ENCODE peak calls at places on chromosomes 7 and 10, in eight cellular contexts. X is CD8-positive, alpha-beta memory T cell; S is GM12865; B is AG04450; H is tibial artery; M is lower lobe of right lung; P is upper lobe of right lung; N is H1. O is an unnamed sample.

GRCh38 chr10:86301431-86301830 is 65.2 kb downstream of the GRID1 start:
- DNase-seq in X (no peak), S (no peak), B (no peak), H (no peak), M (no peak), P (no peak), N (no peak), O (no peak)

GRCh38 chr7:85516675-85517074 is 329.8 kb upstream of the SEMA3D start:
- DNase-seq in X (no peak), S (no peak), B (no peak), H (no peak), M (no peak), P (no peak), N (no peak), O (peak)

GRCh38 chr10:46546591-46547330 is 9.7 kb downstream of the GPRIN2 start:
- DNase-seq in X (no peak), S (no peak), B (no peak), H (peak), M (peak), P (peak), N (peak), O (no peak)

GRCh38 chr7:151122276-151122675 is 36.0 kb downstream of the AGAP3 start:
- DNase-seq in X (no peak), S (no peak), B (no peak), H (no peak), M (peak), P (no peak), N (no peak), O (no peak)

GRCh38 chr10:7045891-7046599 is 364.8 kb downstream of the SFMBT2 start:
- DNase-seq in X (no peak), S (peak), B (no peak), H (no peak), M (no peak), P (no peak), N (no peak), O (no peak)

GRCh38 chr7:140251824-140252555 is 75.2 kb upstream of the KDM7A start:
- DNase-seq in X (no peak), S (no peak), B (no peak), H (no peak), M (no peak), P (no peak), N (no peak), O (no peak)

GRCh38 chr7:7639421-7639820 is 1.1 kb upstream of the UMAD1 start:
- DNase-seq in X (no peak), S (peak), B (no peak), H (no peak), M (no peak), P (no peak), N (no peak), O (peak)

GRCh38 chr10:28202941-28203352 is 99.9 kb downstream of the MPP7 start:
- DNase-seq in X (no peak), S (no peak), B (no peak), H (peak), M (no peak), P (no peak), N (no peak), O (peak)

GRCh38 chr10:109912335-109913282 is 10.7 kb downstream of the XPNPEP1 start:
- DNase-seq in X (no peak), S (peak), B (peak), H (no peak), M (no peak), P (no peak), N (no peak), O (peak)

GRCh38 chr10:70715853-70716795 is 43.8 kb downstream of the ADAMTS14 start:
- DNase-seq in X (no peak), S (no peak), B (peak), H (no peak), M (no peak), P (no peak), N (no peak), O (peak)

GRCh38 chr10:62166331-62167154 is 102.1 kb downstream of the RTKN2 start:
- DNase-seq in X (no peak), S (peak), B (peak), H (peak), M (no peak), P (no peak), N (no peak), O (no peak)

GRCh38 chr7:82156938-82157337 is 286.6 kb downstream of the CACNA2D1 start:
- DNase-seq in X (no peak), S (no peak), B (no peak), H (no peak), M (no peak), P (no peak), N (no peak), O (peak)

GRCh38 chr7:33766396-33766795 is 138.9 kb upstream of the BMPER start:
- DNase-seq in X (no peak), S (no peak), B (no peak), H (no peak), M (no peak), P (no peak), N (no peak), O (no peak)

GRCh38 chr10:70053212-70053895 is 708 bp downstream of the MACROH2A2 start:
- DNase-seq in X (no peak), S (no peak), B (no peak), H (no peak), M (no peak), P (peak), N (peak), O (no peak)

GRCh38 chr10:84138478-84139125 is 707 bp upstream of the GHITM start:
- DNase-seq in X (peak), S (no peak), B (no peak), H (peak), M (peak), P (no peak), N (no peak), O (peak)

GRCh38 chr10:125840955-125841354 is 17.6 kb downstream of the BCCIP start:
- DNase-seq in X (no peak), S (no peak), B (no peak), H (no peak), M (no peak), P (no peak), N (no peak), O (peak)

GRCh38 chr7:136911362-136911761 is 42.9 kb downstream of the CHRM2 start:
- DNase-seq in X (no peak), S (no peak), B (no peak), H (no peak), M (no peak), P (no peak), N (no peak), O (peak)

GRCh38 chr7:44964831-44965440 is 13.9 kb downstream of the MYO1G start:
- DNase-seq in X (no peak), S (no peak), B (no peak), H (no peak), M (no peak), P (peak), N (peak), O (no peak)

GRCh38 chr10:99312501-99312900 is 16.7 kb upstream of the CNNM1 start:
- DNase-seq in X (no peak), S (no peak), B (no peak), H (no peak), M (no peak), P (no peak), N (no peak), O (no peak)

GRCh38 chr7:90222811-90223725 is 11.5 kb downstream of the STEAP2 start:
- DNase-seq in X (no peak), S (no peak), B (peak), H (peak), M (no peak), P (no peak), N (no peak), O (peak)

GRCh38 chr7:44145969-44146897 is 5.1 kb upstream of the MYL7 start:
- DNase-seq in X (peak), S (peak), B (no peak), H (peak), M (peak), P (peak), N (peak), O (peak)

GRCh38 chr7:157440346-157441022 is 103.7 kb downstream of the DNAJB6 start:
- DNase-seq in X (no peak), S (no peak), B (no peak), H (no peak), M (peak), P (peak), N (no peak), O (no peak)

GRCh38 chr10:93378039-93378438 is 104.1 kb downstream of the MYOF start:
- DNase-seq in X (no peak), S (no peak), B (no peak), H (no peak), M (no peak), P (no peak), N (no peak), O (no peak)

GRCh38 chr10:125868372-125868975 is 12.6 kb downstream of the DHX32 start:
- DNase-seq in X (no peak), S (peak), B (peak), H (no peak), M (no peak), P (no peak), N (no peak), O (peak)

GRCh38 chr10:100186813-100187212 is 984 bp upstream of the ERLIN1 start:
- DNase-seq in X (no peak), S (peak), B (no peak), H (no peak), M (no peak), P (peak), N (no peak), O (no peak)

GRCh38 chr10:74056081-74056818 is 58.3 kb downstream of the VCL start:
- DNase-seq in X (no peak), S (peak), B (peak), H (no peak), M (no peak), P (no peak), N (no peak), O (peak)

GRCh38 chr10:132975976-132976682 is 33.8 kb upstream of the CFAP46 start:
- DNase-seq in X (no peak), S (no peak), B (no peak), H (peak), M (peak), P (peak), N (no peak), O (no peak)

GRCh38 chr10:44402465-44403205 is 17.7 kb upstream of the CXCL12 start:
- DNase-seq in X (no peak), S (no peak), B (no peak), H (no peak), M (no peak), P (peak), N (peak), O (no peak)

GRCh38 chr7:2849941-2850766 is 6.0 kb upstream of the GNA12 start:
- DNase-seq in X (no peak), S (no peak), B (no peak), H (no peak), M (no peak), P (no peak), N (no peak), O (no peak)

GRCh38 chr10:74585231-74586087 is 240.9 kb upstream of the KAT6B start:
- DNase-seq in X (peak), S (peak), B (no peak), H (no peak), M (no peak), P (no peak), N (no peak), O (no peak)

GRCh38 chr7:79988642-79989041 is 146.0 kb upstream of the GNAI1 start:
- DNase-seq in X (no peak), S (no peak), B (peak), H (no peak), M (no peak), P (no peak), N (no peak), O (peak)

GRCh38 chr10:49365275-49365674 is 30.6 kb downstream of the DRGX start:
- DNase-seq in X (no peak), S (no peak), B (no peak), H (no peak), M (no peak), P (no peak), N (no peak), O (no peak)

GRCh38 chr7:69599879-69600764 is 1.8 kb downstream of the AUTS2 start:
- DNase-seq in X (no peak), S (peak), B (no peak), H (no peak), M (no peak), P (peak), N (no peak), O (peak)

GRCh38 chr7:116148108-116148507 is 62.2 kb upstream of the TES start:
- DNase-seq in X (no peak), S (no peak), B (no peak), H (no peak), M (no peak), P (no peak), N (no peak), O (no peak)

GRCh38 chr10:63103971-63104409 is 29.1 kb upstream of the NRBF2 start:
- DNase-seq in X (no peak), S (peak), B (no peak), H (no peak), M (no peak), P (no peak), N (peak), O (peak)

GRCh38 chr7:135197343-135197742 is 14.0 kb downstream of the WDR91 start:
- DNase-seq in X (no peak), S (no peak), B (no peak), H (no peak), M (no peak), P (no peak), N (no peak), O (no peak)

GRCh38 chr10:5325076-5325475 is 39.7 kb upstream of the UCN3 start:
- DNase-seq in X (no peak), S (no peak), B (no peak), H (no peak), M (no peak), P (no peak), N (no peak), O (no peak)

GRCh38 chr10:75294866-75295692 is 59.3 kb upstream of the COMTD1 start:
- DNase-seq in X (peak), S (peak), B (peak), H (peak), M (peak), P (peak), N (peak), O (peak)

GRCh38 chr7:63927261-63927660 is 71.4 kb upstream of the ZNF722 start:
- DNase-seq in X (no peak), S (no peak), B (no peak), H (no peak), M (no peak), P (no peak), N (no peak), O (no peak)

GRCh38 chr10:3811331-3811870 is 26.4 kb upstream of the KLF6 start:
- DNase-seq in X (no peak), S (peak), B (no peak), H (no peak), M (no peak), P (no peak), N (no peak), O (peak)
- H3K4me3 ChIP-seq in X (peak), S (peak), B (no peak), H (no peak), M (peak), P (no peak), N (no peak), O (no peak)

DNA sequence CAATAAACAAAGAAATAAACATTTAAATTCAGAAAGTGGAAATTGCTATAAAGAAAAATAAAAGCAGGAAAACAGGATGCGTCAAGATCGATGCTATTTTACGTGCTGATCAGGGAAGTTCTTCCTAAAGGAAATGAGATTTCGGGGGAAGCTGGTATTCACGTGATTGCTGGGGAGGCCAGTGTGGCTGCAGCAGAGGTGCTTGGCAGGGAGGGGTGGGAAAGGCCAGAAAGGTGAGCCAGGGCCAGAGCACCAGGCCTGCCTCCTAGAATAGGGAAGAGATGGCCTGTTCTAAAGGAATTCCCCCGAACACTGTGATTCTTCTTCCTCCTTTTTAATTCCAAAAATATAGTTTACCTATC is 923 bp upstream of the CREB3L2 start:
- DNase-seq in X (no peak), S (no peak), B (no peak), H (no peak), M (no peak), P (no peak), N (no peak), O (no peak)
- H3K4me3 ChIP-seq in X (peak), S (no peak), B (no peak), H (no peak), M (peak), P (no peak), N (no peak), O (no peak)

DNA sequence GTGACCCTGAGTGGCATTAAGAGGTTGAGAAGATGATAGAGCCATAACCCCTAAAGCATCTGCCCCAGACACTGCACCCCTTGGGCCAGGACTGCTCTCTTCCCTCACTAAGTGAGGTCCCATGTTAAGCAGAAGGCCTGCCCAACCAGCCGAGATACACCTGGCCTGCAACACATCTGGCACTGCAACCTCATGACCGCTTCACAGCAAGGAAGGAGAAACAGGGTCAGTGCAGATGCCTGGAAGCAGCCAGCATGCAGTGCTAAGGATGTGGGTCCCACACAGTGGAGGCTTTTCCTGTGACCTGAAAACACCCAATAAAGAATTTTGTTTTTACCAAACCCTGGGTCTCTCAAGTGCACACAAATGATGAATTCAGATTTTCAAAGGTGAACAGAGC is 7.4 kb downstream of the NOD1 start:
- DNase-seq in X (no peak), S (no peak), B (no peak), H (no peak), M (no peak), P (no peak), N (no peak), O (no peak)
- H3K4me3 ChIP-seq in X (no peak), S (no peak), B (no peak), H (no peak), M (no peak), P (no peak), N (no peak), O (no peak)

GRCh38 chr10:14072541-14072940 is 258.2 kb downstream of the FRMD4A start:
- DNase-seq in X (no peak), S (no peak), B (no peak), H (no peak), M (no peak), P (no peak), N (no peak), O (no peak)

GRCh38 chr10:14068851-14069250 is 261.9 kb downstream of the FRMD4A start:
- DNase-seq in X (no peak), S (no peak), B (no peak), H (no peak), M (no peak), P (no peak), N (no peak), O (no peak)

GRCh38 chr10:14071956-14072355 is 258.8 kb downstream of the FRMD4A start:
- DNase-seq in X (no peak), S (no peak), B (no peak), H (no peak), M (no peak), P (no peak), N (no peak), O (no peak)

GRCh38 chr10:14074062-14074884 is 256.5 kb downstream of the FRMD4A start:
- DNase-seq in X (no peak), S (no peak), B (peak), H (peak), M (peak), P (peak), N (no peak), O (peak)
- H3K4me3 ChIP-seq in X (no peak), S (no peak), B (peak), H (peak), M (peak), P (peak), N (no peak), O (peak)

DNA sequence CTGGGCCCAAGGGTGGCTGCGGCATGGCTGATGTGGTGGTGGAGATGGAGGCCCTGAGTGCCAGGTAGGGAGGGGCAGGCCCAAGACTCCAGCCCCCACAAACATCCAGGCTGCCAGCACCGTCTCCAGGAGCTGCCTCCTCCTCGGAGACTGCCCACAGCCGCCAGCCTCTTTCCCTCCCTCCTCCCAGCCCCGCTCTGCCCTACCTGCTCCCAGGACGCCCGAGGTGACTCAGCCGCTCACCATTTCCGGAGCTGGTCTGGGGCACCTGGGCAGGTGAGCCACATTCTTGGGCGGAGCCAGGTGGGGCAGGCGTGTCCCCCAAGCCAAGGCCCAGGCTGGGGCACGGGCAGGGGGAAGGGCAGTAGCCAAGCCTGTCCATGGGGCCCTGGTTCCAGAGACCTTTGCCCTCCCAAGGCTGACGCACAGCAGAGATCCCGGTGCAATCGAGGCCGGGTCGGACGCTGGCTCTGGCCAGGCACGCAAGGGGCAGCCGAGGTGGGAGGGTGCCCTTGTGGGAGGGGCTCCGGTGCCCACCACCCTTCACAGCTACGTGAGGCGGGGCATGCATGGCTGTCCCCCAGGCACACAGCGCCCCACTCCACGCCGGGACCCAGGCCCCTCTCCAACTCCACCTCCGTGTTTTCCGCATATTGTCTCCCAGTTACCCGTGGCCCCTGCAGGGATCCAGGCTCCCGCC is 8.8 kb downstream of the ADAP1 start:
- DNase-seq in X (no peak), S (no peak), B (no peak), H (no peak), M (peak), P (peak), N (peak), O (no peak)
- H3K4me3 ChIP-seq in X (no peak), S (no peak), B (no peak), H (no peak), M (peak), P (peak), N (no peak), O (no peak)

GRCh38 chr10:122450336-122450990 is 4.0 kb upstream of the ARMS2 start:
- DNase-seq in X (no peak), S (no peak), B (no peak), H (no peak), M (no peak), P (no peak), N (no peak), O (no peak)
- H3K4me3 ChIP-seq in X (no peak), S (no peak), B (no peak), H (no peak), M (no peak), P (no peak), N (no peak), O (no peak)

DNA sequence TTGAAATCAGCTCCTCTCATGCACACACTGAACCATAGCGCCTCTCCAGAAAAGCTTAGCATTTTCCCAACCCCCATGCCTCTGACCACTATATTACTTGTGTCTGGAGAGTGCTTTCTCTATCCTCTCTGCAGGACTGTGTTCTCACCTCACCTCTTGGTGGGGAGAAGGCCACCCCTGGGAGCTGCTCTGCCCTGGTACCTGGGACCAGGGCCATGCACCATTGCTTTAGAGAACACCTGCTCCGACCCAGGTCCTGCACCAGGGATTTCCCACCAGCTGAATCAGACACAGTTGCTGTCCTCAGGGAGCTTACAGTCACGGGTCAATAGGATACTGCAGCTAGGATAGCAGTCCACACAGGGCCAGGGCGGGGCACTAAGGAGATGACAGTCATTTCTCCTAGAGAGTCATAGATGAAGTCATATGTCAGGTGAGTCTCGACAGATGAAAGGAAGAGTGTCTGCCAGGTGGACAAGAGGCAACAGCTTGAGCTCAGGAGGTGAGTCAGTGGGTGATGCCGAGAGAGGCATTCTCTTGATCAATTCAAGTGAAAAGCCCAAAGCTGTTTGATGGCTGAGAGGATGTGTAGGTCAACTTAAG is 619 bp upstream of the LMTK2 start:
- DNase-seq in X (no peak), S (peak), B (no peak), H (no peak), M (no peak), P (no peak), N (no peak), O (no peak)
- H3K4me3 ChIP-seq in X (no peak), S (no peak), B (no peak), H (peak), M (peak), P (no peak), N (no peak), O (no peak)